ENCODE peak calls at places on chromosomes 16 and 17, in six cellular contexts. One of them, this sample, is unnamed.

GRCh38 chr17:5897320-5897911 is 172.8 kb upstream of the WSCD1 start:
- DNase-seq in right lobe of liver: no peak
- DNase-seq in GM13976: no peak
- DNase-seq in NCI-H1092: no peak
- DNase-seq in CD4-positive, alpha-beta memory T cell: no peak
- DNase-seq in heart right ventricle: no peak
- DNase-seq in this sample: no peak

GRCh38 chr17:22669721-22670120 is 977.4 kb downstream of the KCNJ18 start:
- DNase-seq in right lobe of liver: no peak
- DNase-seq in GM13976: no peak
- DNase-seq in NCI-H1092: no peak
- DNase-seq in CD4-positive, alpha-beta memory T cell: no peak
- DNase-seq in heart right ventricle: no peak
- DNase-seq in this sample: no peak

GRCh38 chr16:84548971-84549844 is 44.7 kb upstream of the MEAK7 start:
- DNase-seq in right lobe of liver: no peak
- DNase-seq in GM13976: no peak
- DNase-seq in NCI-H1092: no peak
- DNase-seq in CD4-positive, alpha-beta memory T cell: peak
- DNase-seq in heart right ventricle: no peak
- DNase-seq in this sample: no peak

GRCh38 chr16:80527297-80527696 is 13.5 kb upstream of the DYNLRB2 start:
- DNase-seq in right lobe of liver: no peak
- DNase-seq in GM13976: peak
- DNase-seq in NCI-H1092: no peak
- DNase-seq in CD4-positive, alpha-beta memory T cell: peak
- DNase-seq in heart right ventricle: no peak
- DNase-seq in this sample: no peak

GRCh38 chr16:84950906-84951305 is 60.4 kb downstream of the ZDHHC7 start:
- DNase-seq in right lobe of liver: no peak
- DNase-seq in GM13976: no peak
- DNase-seq in NCI-H1092: no peak
- DNase-seq in CD4-positive, alpha-beta memory T cell: no peak
- DNase-seq in heart right ventricle: no peak
- DNase-seq in this sample: no peak

GRCh38 chr17:9702916-9703780 is 57.8 kb downstream of the USP43 start:
- DNase-seq in right lobe of liver: peak
- DNase-seq in GM13976: no peak
- DNase-seq in NCI-H1092: no peak
- DNase-seq in CD4-positive, alpha-beta memory T cell: no peak
- DNase-seq in heart right ventricle: no peak
- DNase-seq in this sample: no peak

GRCh38 chr17:50213026-50214015 is 11.9 kb upstream of the COL1A1 start:
- DNase-seq in right lobe of liver: no peak
- DNase-seq in GM13976: peak
- DNase-seq in NCI-H1092: no peak
- DNase-seq in CD4-positive, alpha-beta memory T cell: peak
- DNase-seq in heart right ventricle: no peak
- DNase-seq in this sample: no peak

GRCh38 chr16:12449795-12450194 is 353.9 kb downstream of the CPPED1 start:
- DNase-seq in right lobe of liver: no peak
- DNase-seq in GM13976: no peak
- DNase-seq in NCI-H1092: no peak
- DNase-seq in CD4-positive, alpha-beta memory T cell: no peak
- DNase-seq in heart right ventricle: no peak
- DNase-seq in this sample: no peak

GRCh38 chr17:1110844-1111598 is 68.8 kb downstream of the ABR start:
- DNase-seq in right lobe of liver: no peak
- DNase-seq in GM13976: no peak
- DNase-seq in NCI-H1092: peak
- DNase-seq in CD4-positive, alpha-beta memory T cell: no peak
- DNase-seq in heart right ventricle: peak
- DNase-seq in this sample: no peak

GRCh38 chr16:67149276-67150057 is 1.3 kb downstream of the B3GNT9 start:
- DNase-seq in right lobe of liver: no peak
- DNase-seq in GM13976: no peak
- DNase-seq in NCI-H1092: no peak
- DNase-seq in CD4-positive, alpha-beta memory T cell: no peak
- DNase-seq in heart right ventricle: no peak
- DNase-seq in this sample: no peak

GRCh38 chr17:36463916-36464764 is 22.3 kb upstream of the ZNHIT3 start:
- DNase-seq in right lobe of liver: no peak
- DNase-seq in GM13976: peak
- DNase-seq in NCI-H1092: no peak
- DNase-seq in CD4-positive, alpha-beta memory T cell: peak
- DNase-seq in heart right ventricle: peak
- DNase-seq in this sample: no peak

GRCh38 chr16:8660841-8661301 is 13.5 kb upstream of the ABAT start:
- DNase-seq in right lobe of liver: peak
- DNase-seq in GM13976: peak
- DNase-seq in NCI-H1092: peak
- DNase-seq in CD4-positive, alpha-beta memory T cell: peak
- DNase-seq in heart right ventricle: peak
- DNase-seq in this sample: no peak

GRCh38 chr16:11319529-11320146 is 25.6 kb upstream of the RMI2 start:
- DNase-seq in right lobe of liver: no peak
- DNase-seq in GM13976: no peak
- DNase-seq in NCI-H1092: no peak
- DNase-seq in CD4-positive, alpha-beta memory T cell: no peak
- DNase-seq in heart right ventricle: no peak
- DNase-seq in this sample: no peak

GRCh38 chr17:61232871-61233270 is 166.8 kb upstream of the TBX2 start:
- DNase-seq in right lobe of liver: no peak
- DNase-seq in GM13976: no peak
- DNase-seq in NCI-H1092: no peak
- DNase-seq in CD4-positive, alpha-beta memory T cell: no peak
- DNase-seq in heart right ventricle: no peak
- DNase-seq in this sample: no peak

GRCh38 chr17:55598495-55598894 is 87.2 kb upstream of the SMIM36 start:
- DNase-seq in right lobe of liver: no peak
- DNase-seq in GM13976: no peak
- DNase-seq in NCI-H1092: no peak
- DNase-seq in CD4-positive, alpha-beta memory T cell: no peak
- DNase-seq in heart right ventricle: no peak
- DNase-seq in this sample: no peak

GRCh38 chr17:2016494-2016893 is 8.6 kb downstream of the RTN4RL1 start:
- DNase-seq in right lobe of liver: no peak
- DNase-seq in GM13976: no peak
- DNase-seq in NCI-H1092: no peak
- DNase-seq in CD4-positive, alpha-beta memory T cell: no peak
- DNase-seq in heart right ventricle: no peak
- DNase-seq in this sample: no peak

GRCh38 chr17:68585643-68586042 is 15.5 kb downstream of the FAM20A start:
- DNase-seq in right lobe of liver: no peak
- DNase-seq in GM13976: no peak
- DNase-seq in NCI-H1092: no peak
- DNase-seq in CD4-positive, alpha-beta memory T cell: no peak
- DNase-seq in heart right ventricle: no peak
- DNase-seq in this sample: no peak

This sample was measured in NCI-H2081 treated with DMSO at 0.1 percent for 48 hours.